ENCODE peak calls at places on chromosomes 13 and 19, in six cellular contexts. One of them, this sample, is unnamed. For H3K36me3 and H3K27me3, the result is how much of the 10 kb centered on the place peaks cover.

GRCh38 chr19:5058456-5059190 is 89.7 kb downstream of the KDM4B start:
- DNase-seq in WERI-Rb-1: no peak
- DNase-seq in CD8-positive, alpha-beta T cell: no peak
- DNase-seq in neuronal stem cell: no peak
- DNase-seq in PC-9: no peak
- DNase-seq in adipocyte: peak
- DNase-seq in this sample: no peak

GRCh38 chr13:76764429-76764828 is 121.8 kb downstream of the KCTD12 start:
- DNase-seq in CD8-positive, alpha-beta T cell: no peak
- DNase-seq in PC-9: no peak
- DNase-seq in adipocyte: no peak
- DNase-seq in neuronal stem cell: no peak
- DNase-seq in WERI-Rb-1: no peak
- DNase-seq in this sample: no peak

GRCh38 chr13:30464496-30465351 is 1.0 kb downstream of the HMGB1 start:
- DNase-seq in CD8-positive, alpha-beta T cell: peak
- DNase-seq in neuronal stem cell: peak
- DNase-seq in adipocyte: peak
- DNase-seq in PC-9: peak
- DNase-seq in WERI-Rb-1: peak
- DNase-seq in this sample: peak

GRCh38 chr19:30567535-30568232 is 195.5 kb downstream of the ZNF536 start:
- DNase-seq in CD8-positive, alpha-beta T cell: no peak
- DNase-seq in neuronal stem cell: no peak
- DNase-seq in WERI-Rb-1: peak
- DNase-seq in PC-9: no peak
- DNase-seq in adipocyte: peak
- DNase-seq in this sample: peak

GRCh38 chr13:96075953-96076543 is 13.9 kb upstream of the HS6ST3 start:
- DNase-seq in CD8-positive, alpha-beta T cell: no peak
- DNase-seq in PC-9: no peak
- DNase-seq in WERI-Rb-1: no peak
- DNase-seq in neuronal stem cell: no peak
- DNase-seq in adipocyte: peak
- DNase-seq in this sample: no peak

GRCh38 chr13:106173346-106173745 is 362.1 kb downstream of the EFNB2 start:
- DNase-seq in CD8-positive, alpha-beta T cell: no peak
- DNase-seq in PC-9: no peak
- DNase-seq in neuronal stem cell: no peak
- DNase-seq in WERI-Rb-1: no peak
- DNase-seq in adipocyte: no peak
- DNase-seq in this sample: no peak

GRCh38 chr13:33859691-33860303 is 41.8 kb downstream of the RFC3 start:
- DNase-seq in neuronal stem cell: no peak
- DNase-seq in PC-9: no peak
- DNase-seq in adipocyte: no peak
- DNase-seq in WERI-Rb-1: no peak
- DNase-seq in CD8-positive, alpha-beta T cell: no peak
- DNase-seq in this sample: no peak

GRCh38 chr19:43534811-43535761 is 2.1 kb downstream of the ZNF575 start:
- DNase-seq in WERI-Rb-1: peak
- DNase-seq in adipocyte: peak
- DNase-seq in neuronal stem cell: peak
- DNase-seq in CD8-positive, alpha-beta T cell: peak
- DNase-seq in PC-9: no peak
- DNase-seq in this sample: peak

GRCh38 chr19:50332264-50333038 is 3.3 kb upstream of the KCNC3 start:
- DNase-seq in WERI-Rb-1: no peak
- DNase-seq in adipocyte: no peak
- DNase-seq in PC-9: peak
- DNase-seq in CD8-positive, alpha-beta T cell: no peak
- DNase-seq in neuronal stem cell: no peak
- DNase-seq in this sample: peak

GRCh38 chr19:31314849-31315620 is 34.2 kb downstream of the TSHZ3 start:
- DNase-seq in WERI-Rb-1: peak
- DNase-seq in PC-9: no peak
- DNase-seq in CD8-positive, alpha-beta T cell: no peak
- DNase-seq in neuronal stem cell: no peak
- DNase-seq in adipocyte: no peak
- DNase-seq in this sample: peak

DNA sequence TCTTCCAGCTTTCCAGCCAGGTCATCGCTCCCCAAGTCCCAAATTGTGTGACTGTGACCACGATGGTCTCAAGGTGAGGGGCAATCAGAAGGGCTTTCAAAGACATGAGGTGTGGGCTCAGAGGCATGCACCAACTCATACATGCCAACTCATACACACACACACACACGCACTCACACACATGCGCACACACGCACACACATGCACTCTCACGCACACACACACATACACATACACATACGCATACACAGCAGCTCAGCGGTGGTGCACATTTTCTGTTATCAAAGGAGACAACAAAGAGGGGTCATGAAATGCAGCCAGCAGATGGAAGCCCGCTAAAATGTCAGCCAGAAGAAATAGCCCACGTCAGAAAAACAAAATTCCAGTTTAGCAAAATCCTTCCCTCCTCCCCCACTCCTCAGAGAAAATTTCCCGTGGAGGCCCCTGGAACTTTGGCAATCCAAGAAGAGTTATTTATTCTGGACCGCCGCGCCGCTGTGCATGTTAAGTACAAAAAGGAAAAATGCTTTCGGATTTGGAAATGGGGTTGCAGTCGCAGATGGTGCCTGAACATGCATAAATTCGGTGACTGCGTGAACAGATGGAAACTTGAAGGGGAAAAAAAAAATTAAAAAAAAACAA is 114.7 kb upstream of the VSTM2B start:
- DNase-seq in CD8-positive, alpha-beta T cell: no peak
- DNase-seq in WERI-Rb-1: no peak
- DNase-seq in adipocyte: no peak
- DNase-seq in neuronal stem cell: no peak
- DNase-seq in PC-9: no peak
- DNase-seq in this sample: no peak
- H3K4me3 ChIP-seq in CD8-positive, alpha-beta T cell: no peak
- H3K4me3 ChIP-seq in WERI-Rb-1: no peak
- H3K4me3 ChIP-seq in adipocyte: no peak
- H3K4me3 ChIP-seq in neuronal stem cell: no peak
- H3K4me3 ChIP-seq in PC-9: no peak
- H3K4me3 ChIP-seq in this sample: no peak

GRCh38 chr19:16421982-16422381 is 49.8 kb downstream of the EPS15L1 start:
- DNase-seq in neuronal stem cell: no peak
- DNase-seq in PC-9: no peak
- DNase-seq in adipocyte: no peak
- DNase-seq in WERI-Rb-1: no peak
- DNase-seq in CD8-positive, alpha-beta T cell: no peak
- DNase-seq in this sample: no peak

GRCh38 chr19:16418597-16418962 is 53.2 kb downstream of the EPS15L1 start:
- DNase-seq in PC-9: peak
- DNase-seq in WERI-Rb-1: peak
- DNase-seq in adipocyte: no peak
- DNase-seq in neuronal stem cell: no peak
- DNase-seq in CD8-positive, alpha-beta T cell: no peak
- DNase-seq in this sample: no peak

GRCh38 chr19:16420781-16421386 is 50.9 kb downstream of the EPS15L1 start:
- DNase-seq in CD8-positive, alpha-beta T cell: no peak
- DNase-seq in WERI-Rb-1: no peak
- DNase-seq in adipocyte: no peak
- DNase-seq in PC-9: no peak
- DNase-seq in neuronal stem cell: no peak
- DNase-seq in this sample: no peak

GRCh38 chr19:16417660-16418596 is 53.8 kb downstream of the EPS15L1 start:
- DNase-seq in adipocyte: peak
- DNase-seq in WERI-Rb-1: peak
- DNase-seq in PC-9: peak
- DNase-seq in neuronal stem cell: peak
- DNase-seq in CD8-positive, alpha-beta T cell: peak
- DNase-seq in this sample: peak

GRCh38 chr19:16419671-16420394 is 51.9 kb downstream of the EPS15L1 start:
- DNase-seq in neuronal stem cell: no peak
- DNase-seq in WERI-Rb-1: no peak
- DNase-seq in CD8-positive, alpha-beta T cell: no peak
- DNase-seq in adipocyte: no peak
- DNase-seq in PC-9: peak
- DNase-seq in this sample: peak
- H3K36me3 ChIP-seq in neuronal stem cell: half or more
- H3K36me3 ChIP-seq in WERI-Rb-1: half or more
- H3K36me3 ChIP-seq in CD8-positive, alpha-beta T cell: under half
- H3K36me3 ChIP-seq in adipocyte: half or more
- H3K36me3 ChIP-seq in PC-9: under half
- H3K36me3 ChIP-seq in this sample: under half

GRCh38 chr13:21342699-21343442 is 116.2 kb downstream of the ZDHHC20 start:
- DNase-seq in neuronal stem cell: no peak
- DNase-seq in adipocyte: no peak
- DNase-seq in WERI-Rb-1: no peak
- DNase-seq in CD8-positive, alpha-beta T cell: no peak
- DNase-seq in PC-9: no peak
- DNase-seq in this sample: no peak

GRCh38 chr13:21344662-21345176 is 114.4 kb downstream of the ZDHHC20 start:
- DNase-seq in WERI-Rb-1: no peak
- DNase-seq in adipocyte: no peak
- DNase-seq in neuronal stem cell: no peak
- DNase-seq in PC-9: no peak
- DNase-seq in CD8-positive, alpha-beta T cell: peak
- DNase-seq in this sample: no peak

GRCh38 chr13:21343659-21344058 is 115.4 kb downstream of the ZDHHC20 start:
- DNase-seq in adipocyte: no peak
- DNase-seq in CD8-positive, alpha-beta T cell: no peak
- DNase-seq in neuronal stem cell: no peak
- DNase-seq in WERI-Rb-1: no peak
- DNase-seq in PC-9: no peak
- DNase-seq in this sample: no peak

GRCh38 chr13:21347753-21348318 is 111.3 kb downstream of the ZDHHC20 start:
- DNase-seq in CD8-positive, alpha-beta T cell: no peak
- DNase-seq in adipocyte: no peak
- DNase-seq in PC-9: no peak
- DNase-seq in neuronal stem cell: no peak
- DNase-seq in WERI-Rb-1: no peak
- DNase-seq in this sample: peak

GRCh38 chr13:21348771-21349170 is 110.3 kb downstream of the ZDHHC20 start:
- DNase-seq in adipocyte: no peak
- DNase-seq in CD8-positive, alpha-beta T cell: no peak
- DNase-seq in PC-9: no peak
- DNase-seq in WERI-Rb-1: no peak
- DNase-seq in neuronal stem cell: no peak
- DNase-seq in this sample: no peak
- H3K27me3 ChIP-seq in adipocyte: under half
- H3K27me3 ChIP-seq in CD8-positive, alpha-beta T cell: under half
- H3K27me3 ChIP-seq in PC-9: under half
- H3K27me3 ChIP-seq in WERI-Rb-1: under half
- H3K27me3 ChIP-seq in neuronal stem cell: under half
- H3K27me3 ChIP-seq in this sample: under half

GRCh38 chr19:10420444-10421239 is at the start of gene PDE4A:
- DNase-seq in WERI-Rb-1: peak
- DNase-seq in CD8-positive, alpha-beta T cell: no peak
- DNase-seq in neuronal stem cell: no peak
- DNase-seq in PC-9: no peak
- DNase-seq in adipocyte: peak
- DNase-seq in this sample: peak
- H3K4me3 ChIP-seq in WERI-Rb-1: peak
- H3K4me3 ChIP-seq in CD8-positive, alpha-beta T cell: peak
- H3K4me3 ChIP-seq in neuronal stem cell: peak
- H3K4me3 ChIP-seq in PC-9: peak
- H3K4me3 ChIP-seq in adipocyte: peak
- H3K4me3 ChIP-seq in this sample: peak

GRCh38 chr13:27601771-27602170 is 18.6 kb downstream of the LNX2 start:
- DNase-seq in neuronal stem cell: no peak
- DNase-seq in adipocyte: no peak
- DNase-seq in PC-9: no peak
- DNase-seq in WERI-Rb-1: no peak
- DNase-seq in CD8-positive, alpha-beta T cell: no peak
- DNase-seq in this sample: no peak
- H3K36me3 ChIP-seq in neuronal stem cell: under half
- H3K36me3 ChIP-seq in adipocyte: under half
- H3K36me3 ChIP-seq in PC-9: under half
- H3K36me3 ChIP-seq in WERI-Rb-1: under half
- H3K36me3 ChIP-seq in CD8-positive, alpha-beta T cell: under half
- H3K36me3 ChIP-seq in this sample: under half

DNA sequence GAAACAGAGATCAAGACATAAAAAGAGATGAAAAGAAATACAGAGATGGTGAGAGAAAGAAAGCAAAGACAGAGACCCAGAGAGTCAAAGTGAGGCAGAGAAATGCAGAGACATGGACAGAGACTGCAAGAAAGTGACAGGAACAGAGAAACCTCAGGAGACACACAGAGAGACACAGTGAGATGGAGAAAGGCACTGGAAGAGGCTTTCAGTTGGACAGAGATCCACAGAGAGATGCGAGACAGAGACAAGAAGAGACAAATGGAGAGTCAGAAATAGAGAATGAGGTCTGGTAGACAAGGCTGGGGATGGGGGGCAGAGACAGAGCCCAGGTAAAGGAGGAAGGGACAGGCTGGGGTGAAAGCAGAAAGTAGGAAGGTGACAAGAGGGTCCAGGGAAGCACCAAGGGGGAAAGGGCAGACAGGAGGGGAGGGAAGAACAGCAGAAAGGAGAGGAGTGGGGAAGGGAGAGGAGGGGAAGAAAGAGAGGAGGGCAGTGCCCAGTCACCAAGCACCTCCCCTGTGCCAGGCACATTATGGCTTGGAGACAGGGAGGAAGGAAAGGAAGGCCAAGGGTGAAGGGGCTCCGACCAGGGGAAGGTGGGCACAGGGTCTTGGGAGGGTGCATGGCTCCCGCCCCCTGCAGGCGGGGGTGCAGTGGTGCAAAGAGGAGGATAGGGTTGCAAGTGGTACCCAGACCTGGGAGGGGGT is 38.5 kb downstream of the DEDD2 start:
- DNase-seq in WERI-Rb-1: peak
- DNase-seq in PC-9: no peak
- DNase-seq in neuronal stem cell: peak
- DNase-seq in CD8-positive, alpha-beta T cell: no peak
- DNase-seq in adipocyte: peak
- DNase-seq in this sample: peak
- H3K27me3 ChIP-seq in WERI-Rb-1: under half
- H3K27me3 ChIP-seq in PC-9: under half
- H3K27me3 ChIP-seq in neuronal stem cell: half or more
- H3K27me3 ChIP-seq in CD8-positive, alpha-beta T cell: under half
- H3K27me3 ChIP-seq in adipocyte: half or more
- H3K27me3 ChIP-seq in this sample: half or more

DNA sequence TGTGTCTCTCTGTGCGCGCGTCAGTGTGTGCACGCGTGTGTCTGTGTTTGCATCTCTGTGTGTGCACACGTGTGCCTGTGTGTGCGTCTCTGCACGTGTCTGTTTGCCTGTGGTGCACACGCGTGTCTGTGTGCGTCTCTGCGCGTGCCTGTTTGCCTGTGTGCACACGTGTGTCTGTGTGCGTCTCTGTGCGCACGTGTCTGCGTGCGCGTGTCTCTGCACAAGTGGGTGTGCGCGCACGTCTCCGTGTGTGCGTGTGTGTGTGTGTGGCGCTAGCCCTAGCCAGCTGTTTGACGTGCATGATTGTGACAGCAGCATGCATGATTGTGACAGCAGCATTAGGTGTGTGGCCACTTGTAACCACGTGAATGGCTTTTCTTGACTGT is 31.1 kb downstream of the ZNF146 start:
- DNase-seq in WERI-Rb-1: no peak
- DNase-seq in CD8-positive, alpha-beta T cell: no peak
- DNase-seq in adipocyte: no peak
- DNase-seq in PC-9: no peak
- DNase-seq in neuronal stem cell: no peak
- DNase-seq in this sample: no peak
- H3K4me3 ChIP-seq in WERI-Rb-1: no peak
- H3K4me3 ChIP-seq in CD8-positive, alpha-beta T cell: no peak
- H3K4me3 ChIP-seq in adipocyte: peak
- H3K4me3 ChIP-seq in PC-9: no peak
- H3K4me3 ChIP-seq in neuronal stem cell: no peak
- H3K4me3 ChIP-seq in this sample: peak